ENCODE peak calls at places on chromosomes 1 and 21, in eight cellular contexts. D, N, Q, S, P, F, L and Z are unnamed samples.

GRCh38 chr1:96581786-96582185 is 139.8 kb upstream of the PTBP2 start:
- DNase-seq in D (no peak), N (no peak), Q (no peak), S (no peak), P (no peak), F (no peak), L (no peak), Z (no peak)

GRCh38 chr1:118147542-118147941 is 37.5 kb downstream of the SPAG17 start:
- DNase-seq in D (peak; percentile 66), N (peak; percentile 75), Q (no peak), S (no peak), P (peak; percentile 79), F (no peak), L (no peak), Z (peak; percentile 66)

GRCh38 chr1:56461158-56462127 is 117.9 kb downstream of the PLPP3 start:
- DNase-seq in D (no peak), N (no peak), Q (no peak), S (no peak), P (no peak), F (no peak), L (no peak), Z (no peak)

GRCh38 chr21:44953628-44954021 is 13.8 kb downstream of the SLX9 start:
- DNase-seq in D (no peak), N (no peak), Q (peak; percentile 22), S (no peak), P (no peak), F (no peak), L (no peak), Z (no peak)

GRCh38 chr1:239987103-239987745 is 104.5 kb upstream of the FMN2 start:
- DNase-seq in D (no peak), N (peak; percentile 38), Q (peak; percentile 54), S (no peak), P (peak; percentile 46), F (no peak), L (no peak), Z (peak; percentile 10)

GRCh38 chr1:22341791-22342605 is 109.7 kb upstream of the ZBTB40 start:
- DNase-seq in D (no peak), N (peak; percentile 44), Q (peak; percentile 34), S (peak; percentile 79), P (no peak), F (no peak), L (peak; percentile 61), Z (no peak)

GRCh38 chr1:67832737-67833594 is at the start of gene GNG12:
- DNase-seq in D (no peak), N (peak; percentile 87), Q (peak; percentile 79), S (peak; percentile 73), P (peak; percentile 61), F (peak; percentile 76), L (peak; percentile 55), Z (no peak)

GRCh38 chr1:48338257-48338656 is 115.7 kb downstream of the SLC5A9 start:
- DNase-seq in D (no peak), N (no peak), Q (no peak), S (no peak), P (no peak), F (no peak), L (no peak), Z (no peak)

GRCh38 chr21:42061866-42062542 is 9.1 kb upstream of the UMODL1 start:
- DNase-seq in D (no peak), N (no peak), Q (no peak), S (no peak), P (no peak), F (no peak), L (no peak), Z (no peak)